ENCODE peak calls at places on chromosome 20, in four cellular contexts. One of them, this sample, is unnamed.

GRCh38 chr20:3326779-3327521 is 80.5 kb downstream of the DNAAF9 start:
- DNase-seq in breast epithelium: no peak
- DNase-seq in pancreas: no peak
- DNase-seq in naive thymus-derived CD4-positive, alpha-beta T cell: no peak
- DNase-seq in this sample: no peak

GRCh38 chr20:2740702-2741101 is 48.1 kb downstream of the EBF4 start:
- DNase-seq in pancreas: no peak
- DNase-seq in naive thymus-derived CD4-positive, alpha-beta T cell: no peak
- DNase-seq in breast epithelium: no peak
- DNase-seq in this sample: no peak

GRCh38 chr20:56953055-56953586 is 313.3 kb downstream of the BMP7 start:
- DNase-seq in naive thymus-derived CD4-positive, alpha-beta T cell: no peak
- DNase-seq in pancreas: no peak
- DNase-seq in breast epithelium: no peak
- DNase-seq in this sample: no peak

GRCh38 chr20:3013771-3014170 is 29.7 kb upstream of the GNRH2 start:
- DNase-seq in naive thymus-derived CD4-positive, alpha-beta T cell: no peak
- DNase-seq in breast epithelium: no peak
- DNase-seq in pancreas: no peak
- DNase-seq in this sample: no peak

GRCh38 chr20:23086056-23086551 is at the start of gene CD93:
- DNase-seq in pancreas: peak; percentile 64
- DNase-seq in naive thymus-derived CD4-positive, alpha-beta T cell: no peak
- DNase-seq in breast epithelium: no peak
- DNase-seq in this sample: no peak

GRCh38 chr20:10558635-10559187 is 115.1 kb downstream of the JAG1 start:
- DNase-seq in pancreas: no peak
- DNase-seq in breast epithelium: no peak
- DNase-seq in naive thymus-derived CD4-positive, alpha-beta T cell: peak; percentile 42
- DNase-seq in this sample: no peak

GRCh38 chr20:45014671-45015415 is 48.5 kb downstream of the STK4 start:
- DNase-seq in naive thymus-derived CD4-positive, alpha-beta T cell: no peak
- DNase-seq in pancreas: no peak
- DNase-seq in breast epithelium: no peak
- DNase-seq in this sample: no peak

GRCh38 chr20:20219016-20219415 is 148.9 kb upstream of the INSM1 start:
- DNase-seq in breast epithelium: no peak
- DNase-seq in pancreas: no peak
- DNase-seq in naive thymus-derived CD4-positive, alpha-beta T cell: no peak
- DNase-seq in this sample: no peak

GRCh38 chr20:62025832-62026563 is 39.7 kb downstream of the TAF4 start:
- DNase-seq in breast epithelium: no peak
- DNase-seq in naive thymus-derived CD4-positive, alpha-beta T cell: peak; percentile 58
- DNase-seq in pancreas: no peak
- DNase-seq in this sample: no peak

GRCh38 chr20:22339091-22339881 is 245.1 kb downstream of the FOXA2 start:
- DNase-seq in pancreas: no peak
- DNase-seq in naive thymus-derived CD4-positive, alpha-beta T cell: peak; percentile 25
- DNase-seq in breast epithelium: no peak
- DNase-seq in this sample: no peak

GRCh38 chr20:4776079-4776630 is 54.4 kb downstream of the PRND start:
- DNase-seq in pancreas: no peak
- DNase-seq in naive thymus-derived CD4-positive, alpha-beta T cell: no peak
- DNase-seq in breast epithelium: no peak
- DNase-seq in this sample: no peak

GRCh38 chr20:50214226-50215024 is 23.8 kb downstream of the CEBPB start:
- DNase-seq in pancreas: peak; percentile 26
- DNase-seq in breast epithelium: no peak
- DNase-seq in naive thymus-derived CD4-positive, alpha-beta T cell: no peak
- DNase-seq in this sample: no peak

GRCh38 chr20:3398681-3399252 is 8.7 kb downstream of the DNAAF9 start:
- DNase-seq in naive thymus-derived CD4-positive, alpha-beta T cell: no peak
- DNase-seq in pancreas: no peak
- DNase-seq in breast epithelium: no peak
- DNase-seq in this sample: no peak

GRCh38 chr20:34262488-34263288 is 21.5 kb downstream of the ASIP start:
- DNase-seq in breast epithelium: no peak
- DNase-seq in naive thymus-derived CD4-positive, alpha-beta T cell: no peak
- DNase-seq in pancreas: no peak
- DNase-seq in this sample: no peak

GRCh38 chr20:10622657-10623418 is 51.0 kb downstream of the JAG1 start:
- DNase-seq in breast epithelium: no peak
- DNase-seq in pancreas: no peak
- DNase-seq in naive thymus-derived CD4-positive, alpha-beta T cell: no peak
- DNase-seq in this sample: no peak

GRCh38 chr20:42987376-42988114 is 202.2 kb downstream of the PTPRT start:
- DNase-seq in pancreas: no peak
- DNase-seq in naive thymus-derived CD4-positive, alpha-beta T cell: no peak
- DNase-seq in breast epithelium: no peak
- DNase-seq in this sample: no peak

GRCh38 chr20:46458891-46459750 is 52.7 kb upstream of the ELMO2 start:
- DNase-seq in breast epithelium: peak; percentile 35
- DNase-seq in naive thymus-derived CD4-positive, alpha-beta T cell: peak; percentile 8
- DNase-seq in pancreas: peak; percentile 93
- DNase-seq in this sample: no peak

GRCh38 chr20:62156592-62157386 is 13.2 kb downstream of the SS18L1 start:
- DNase-seq in naive thymus-derived CD4-positive, alpha-beta T cell: peak; percentile 75
- DNase-seq in pancreas: no peak
- DNase-seq in breast epithelium: no peak
- DNase-seq in this sample: peak; percentile 68

GRCh38 chr20:54255157-54255556 is 47.3 kb downstream of the PFDN4 start:
- DNase-seq in pancreas: no peak
- DNase-seq in naive thymus-derived CD4-positive, alpha-beta T cell: no peak
- DNase-seq in breast epithelium: no peak
- DNase-seq in this sample: no peak

GRCh38 chr20:33318096-33318429 is 35.0 kb downstream of the BPIFB1 start:
- DNase-seq in pancreas: no peak
- DNase-seq in breast epithelium: no peak
- DNase-seq in naive thymus-derived CD4-positive, alpha-beta T cell: no peak
- DNase-seq in this sample: no peak

GRCh38 chr20:52722926-52723325 is 249.2 kb upstream of the TSHZ2 start:
- DNase-seq in pancreas: no peak
- DNase-seq in naive thymus-derived CD4-positive, alpha-beta T cell: no peak
- DNase-seq in breast epithelium: no peak
- DNase-seq in this sample: no peak

GRCh38 chr20:50338479-50339195 is 148.0 kb downstream of the CEBPB start:
- DNase-seq in pancreas: no peak
- DNase-seq in naive thymus-derived CD4-positive, alpha-beta T cell: peak; percentile 38
- DNase-seq in breast epithelium: no peak
- DNase-seq in this sample: no peak

GRCh38 chr20:58342104-58342945 is 32.8 kb downstream of the RAB22A start:
- DNase-seq in breast epithelium: no peak
- DNase-seq in naive thymus-derived CD4-positive, alpha-beta T cell: no peak
- DNase-seq in pancreas: no peak
- DNase-seq in this sample: no peak

GRCh38 chr20:43541214-43541613 is 17.6 kb upstream of the SGK2 start:
- DNase-seq in naive thymus-derived CD4-positive, alpha-beta T cell: no peak
- DNase-seq in breast epithelium: no peak
- DNase-seq in pancreas: no peak
- DNase-seq in this sample: no peak

GRCh38 chr20:17610566-17611289 is 40.9 kb downstream of the DSTN start:
- DNase-seq in pancreas: peak; percentile 86
- DNase-seq in breast epithelium: peak; percentile 68
- DNase-seq in naive thymus-derived CD4-positive, alpha-beta T cell: peak; percentile 80
- DNase-seq in this sample: peak; percentile 51

GRCh38 chr20:1391640-1392442 is 1.0 kb downstream of the FKBP1A start:
- DNase-seq in naive thymus-derived CD4-positive, alpha-beta T cell: no peak
- DNase-seq in breast epithelium: no peak
- DNase-seq in pancreas: no peak
- DNase-seq in this sample: no peak

GRCh38 chr20:40489886-40490285 is 199.2 kb downstream of the MAFB start:
- DNase-seq in naive thymus-derived CD4-positive, alpha-beta T cell: no peak
- DNase-seq in breast epithelium: no peak
- DNase-seq in pancreas: no peak
- DNase-seq in this sample: no peak

GRCh38 chr20:55881204-55881603 is 124.1 kb downstream of the CBLN4 start:
- DNase-seq in naive thymus-derived CD4-positive, alpha-beta T cell: no peak
- DNase-seq in breast epithelium: no peak
- DNase-seq in pancreas: no peak
- DNase-seq in this sample: no peak
- H3K9me3 ChIP-seq in naive thymus-derived CD4-positive, alpha-beta T cell: no peaks in the 10 kb centered on the region
- H3K9me3 ChIP-seq in breast epithelium: no peaks in the 10 kb centered on the region
- H3K9me3 ChIP-seq in pancreas: no peaks in the 10 kb centered on the region
- H3K9me3 ChIP-seq in this sample: no peaks in the 10 kb centered on the region

GRCh38 chr20:31236953-31237352 is 20.5 kb upstream of the DEFB115 start:
- DNase-seq in pancreas: no peak
- DNase-seq in breast epithelium: no peak
- DNase-seq in naive thymus-derived CD4-positive, alpha-beta T cell: no peak
- DNase-seq in this sample: no peak

GRCh38 chr20:31239139-31239538 is 18.3 kb upstream of the DEFB115 start:
- DNase-seq in pancreas: no peak
- DNase-seq in breast epithelium: no peak
- DNase-seq in naive thymus-derived CD4-positive, alpha-beta T cell: no peak
- DNase-seq in this sample: no peak
- H3K9me3 ChIP-seq in pancreas: no peaks in the 10 kb centered on the region
- H3K9me3 ChIP-seq in breast epithelium: peaks cover 81% of the 10 kb centered on the region
- H3K9me3 ChIP-seq in naive thymus-derived CD4-positive, alpha-beta T cell: peaks cover 85% of the 10 kb centered on the region
- H3K9me3 ChIP-seq in this sample: peaks cover 22% of the 10 kb centered on the region

DNA sequence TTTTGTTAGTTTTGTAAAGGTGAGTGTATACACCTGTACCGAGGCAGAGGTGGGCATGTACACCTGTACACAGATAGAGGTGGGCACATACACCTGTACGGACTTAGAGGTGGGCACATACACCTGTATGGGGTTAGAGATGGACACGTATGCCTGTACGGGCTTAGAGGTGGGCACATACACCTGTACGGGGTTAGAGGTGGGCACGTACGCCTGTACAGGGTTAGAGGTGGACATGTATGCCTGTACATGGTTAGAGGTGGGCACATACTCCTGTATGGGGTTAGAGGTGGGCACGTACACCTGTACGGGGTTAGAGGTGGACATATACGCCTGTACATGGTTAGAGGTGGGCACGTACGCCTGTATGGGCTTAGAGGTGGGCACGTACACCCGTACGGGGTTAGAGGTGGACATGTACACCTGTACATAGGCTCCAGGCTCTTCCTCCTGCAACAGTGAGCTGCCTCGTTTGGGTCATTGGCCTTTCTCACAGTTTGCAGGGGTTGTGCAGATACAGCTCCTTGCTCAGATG is 63.7 kb downstream of the PHACTR3 start:
- DNase-seq in pancreas: no peak
- DNase-seq in breast epithelium: no peak
- DNase-seq in naive thymus-derived CD4-positive, alpha-beta T cell: no peak
- DNase-seq in this sample: no peak
- H3K9me3 ChIP-seq in pancreas: no peaks in the 10 kb centered on the region
- H3K9me3 ChIP-seq in breast epithelium: no peaks in the 10 kb centered on the region
- H3K9me3 ChIP-seq in naive thymus-derived CD4-positive, alpha-beta T cell: no peaks in the 10 kb centered on the region
- H3K9me3 ChIP-seq in this sample: no peaks in the 10 kb centered on the region

GRCh38 chr20:8663424-8663823 is 405.5 kb upstream of the PLCB4 start:
- DNase-seq in pancreas: no peak
- DNase-seq in breast epithelium: no peak
- DNase-seq in naive thymus-derived CD4-positive, alpha-beta T cell: no peak
- DNase-seq in this sample: no peak

GRCh38 chr20:8664778-8665177 is 404.1 kb upstream of the PLCB4 start:
- DNase-seq in naive thymus-derived CD4-positive, alpha-beta T cell: no peak
- DNase-seq in breast epithelium: no peak
- DNase-seq in pancreas: no peak
- DNase-seq in this sample: no peak

GRCh38 chr20:8670207-8670899 is 398.5 kb upstream of the PLCB4 start:
- DNase-seq in pancreas: no peak
- DNase-seq in breast epithelium: no peak
- DNase-seq in naive thymus-derived CD4-positive, alpha-beta T cell: no peak
- DNase-seq in this sample: no peak

GRCh38 chr20:8670900-8671229 is 398.0 kb upstream of the PLCB4 start:
- DNase-seq in naive thymus-derived CD4-positive, alpha-beta T cell: no peak
- DNase-seq in breast epithelium: no peak
- DNase-seq in pancreas: no peak
- DNase-seq in this sample: no peak

DNA sequence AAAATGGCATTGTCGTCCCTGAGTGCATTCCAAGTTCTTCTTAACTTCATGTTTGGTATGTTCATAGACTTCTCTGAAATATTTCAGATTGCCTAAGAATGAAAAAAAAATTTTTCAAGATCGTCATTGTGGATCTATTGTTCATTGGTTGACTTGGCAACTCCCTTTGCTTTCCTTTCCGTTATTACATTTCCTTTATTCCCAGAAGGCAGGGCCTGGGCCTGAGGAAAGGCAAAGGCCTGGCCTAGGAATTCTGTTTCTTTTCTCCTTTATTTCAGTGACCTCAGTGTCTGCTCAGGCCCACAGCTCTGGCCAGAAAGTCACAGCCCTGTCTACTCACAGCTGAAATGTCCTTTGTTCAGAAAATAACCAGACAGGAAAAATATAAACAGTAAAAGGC is 401.6 kb upstream of the PLCB4 start:
- DNase-seq in naive thymus-derived CD4-positive, alpha-beta T cell: no peak
- DNase-seq in breast epithelium: no peak
- DNase-seq in pancreas: no peak
- DNase-seq in this sample: no peak
- H3K9me3 ChIP-seq in naive thymus-derived CD4-positive, alpha-beta T cell: no peaks in the 10 kb centered on the region
- H3K9me3 ChIP-seq in breast epithelium: no peaks in the 10 kb centered on the region
- H3K9me3 ChIP-seq in pancreas: no peaks in the 10 kb centered on the region
- H3K9me3 ChIP-seq in this sample: no peaks in the 10 kb centered on the region

DNA sequence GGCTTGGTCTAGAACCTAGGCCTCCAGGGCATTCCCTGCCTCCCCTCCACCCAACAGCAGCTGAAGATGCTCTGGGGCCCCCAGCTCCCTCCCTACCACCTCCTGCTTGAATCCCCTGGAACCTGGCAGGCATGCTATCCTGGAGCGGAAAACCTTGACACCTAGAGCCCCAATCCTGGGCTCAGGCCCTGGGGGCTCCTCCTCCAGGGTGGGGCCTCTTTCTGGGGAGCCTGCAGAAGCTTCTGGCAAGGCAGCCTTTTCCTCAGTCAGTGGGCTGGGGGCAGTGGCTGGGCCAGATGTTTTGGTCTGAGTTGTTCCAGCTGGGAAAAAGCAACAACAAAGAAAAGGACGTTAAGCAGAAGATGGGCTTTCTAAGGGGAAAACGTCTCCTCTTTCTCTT is 21.1 kb downstream of the KIAA1755 start:
- DNase-seq in pancreas: no peak
- DNase-seq in naive thymus-derived CD4-positive, alpha-beta T cell: no peak
- DNase-seq in breast epithelium: no peak
- DNase-seq in this sample: no peak
- H3K9me3 ChIP-seq in pancreas: no peaks in the 10 kb centered on the region
- H3K9me3 ChIP-seq in naive thymus-derived CD4-positive, alpha-beta T cell: peaks cover 33% of the 10 kb centered on the region
- H3K9me3 ChIP-seq in breast epithelium: peaks cover 18% of the 10 kb centered on the region
- H3K9me3 ChIP-seq in this sample: no peaks in the 10 kb centered on the region

GRCh38 chr20:8782804-8783203 is 286.1 kb upstream of the PLCB4 start:
- DNase-seq in pancreas: no peak
- DNase-seq in naive thymus-derived CD4-positive, alpha-beta T cell: no peak
- DNase-seq in breast epithelium: no peak
- DNase-seq in this sample: no peak
- H3K9me3 ChIP-seq in pancreas: no peaks in the 10 kb centered on the region
- H3K9me3 ChIP-seq in naive thymus-derived CD4-positive, alpha-beta T cell: no peaks in the 10 kb centered on the region
- H3K9me3 ChIP-seq in breast epithelium: no peaks in the 10 kb centered on the region
- H3K9me3 ChIP-seq in this sample: no peaks in the 10 kb centered on the region

GRCh38 chr20:31237763-31238162 is 19.7 kb upstream of the DEFB115 start:
- DNase-seq in naive thymus-derived CD4-positive, alpha-beta T cell: no peak
- DNase-seq in pancreas: no peak
- DNase-seq in breast epithelium: no peak
- DNase-seq in this sample: no peak
- H3K9me3 ChIP-seq in naive thymus-derived CD4-positive, alpha-beta T cell: peaks cover 80% of the 10 kb centered on the region
- H3K9me3 ChIP-seq in pancreas: no peaks in the 10 kb centered on the region
- H3K9me3 ChIP-seq in breast epithelium: peaks cover 68% of the 10 kb centered on the region
- H3K9me3 ChIP-seq in this sample: peaks cover 24% of the 10 kb centered on the region

This sample was measured in T-helper 17 cell.